ENCODE peak calls at places on chromosomes 12 and 14, in five cellular contexts. F is PC-3, V is psoas muscle, G is OCI-LY7, X is tibial nerve. U is an unnamed sample. For H3K9me3, the result is how much of the 10 kb centered on the place peaks cover.

GRCh38 chr12:57836442-57837375 is 9.8 kb downstream of the CTDSP2 start:
- DNase-seq in X (peak), F (peak), V (peak), G (peak), U (no peak)

GRCh38 chr12:8564656-8565055 is 24.0 kb upstream of the CLEC4E start:
- DNase-seq in V (no peak), X (no peak), F (no peak), G (no peak), U (no peak)

GRCh38 chr12:59087077-59087673 is 166.9 kb upstream of the LRIG3 start:
- DNase-seq in F (peak), G (no peak), V (no peak), X (no peak), U (no peak)

GRCh38 chr12:48924617-48925217 is 575 bp downstream of the FKBP11 start:
- DNase-seq in G (peak), V (peak), X (peak), F (peak), U (peak)

GRCh38 chr12:91551927-91552326 is 369.3 kb upstream of the DCN start:
- DNase-seq in X (peak), G (no peak), F (no peak), V (no peak), U (no peak)

GRCh38 chr14:61562321-61563161 is 132.8 kb upstream of the HIF1A start:
- DNase-seq in F (peak), V (no peak), G (no peak), X (no peak), U (no peak)

GRCh38 chr12:24853588-24853987 is 95.3 kb downstream of the BCAT1 start:
- DNase-seq in X (no peak), V (no peak), F (no peak), G (no peak), U (no peak)

GRCh38 chr12:93671044-93671443 is 6.1 kb upstream of the CRADD start:
- DNase-seq in V (no peak), G (no peak), F (no peak), X (no peak), U (no peak)

GRCh38 chr14:24911324-24912095 is 138.4 kb downstream of the STXBP6 start:
- DNase-seq in V (no peak), F (no peak), G (no peak), X (peak), U (no peak)

GRCh38 chr12:124898200-124898950 is 16.1 kb downstream of the UBC start:
- DNase-seq in X (peak), V (peak), G (peak), F (peak), U (peak)

GRCh38 chr12:67920432-67920831 is 68.8 kb upstream of the IFNG-AS1 start:
- DNase-seq in V (no peak), F (peak), G (no peak), X (no peak), U (no peak)

GRCh38 chr12:57781241-57781640 is 1.3 kb upstream of the TSFM start:
- DNase-seq in F (no peak), X (no peak), G (no peak), V (no peak), U (no peak)

GRCh38 chr12:108702534-108702933 is 28.8 kb downstream of the CORO1C start:
- DNase-seq in X (no peak), V (no peak), G (no peak), F (no peak), U (no peak)

GRCh38 chr12:753401-754237 is 1.2 kb downstream of the WNK1 start:
- DNase-seq in G (peak), X (peak), V (peak), F (no peak), U (peak)

GRCh38 chr14:104085032-104085888 is at the start of gene ASPG:
- DNase-seq in V (peak), X (no peak), G (peak), F (no peak), U (no peak)

GRCh38 chr12:12079291-12079690 is 8.6 kb downstream of the BCL2L14 start:
- DNase-seq in G (no peak), V (no peak), X (no peak), F (no peak), U (no peak)

GRCh38 chr14:104554608-104555401 is 24.8 kb upstream of the C14orf180 start:
- DNase-seq in G (no peak), X (no peak), F (no peak), V (peak), U (no peak)

GRCh38 chr14:94903338-94903737 is 133.4 kb upstream of the GSC start:
- DNase-seq in F (no peak), G (no peak), X (no peak), V (no peak), U (no peak)

GRCh38 chr12:113016796-113017195 is 38.5 kb downstream of the OAS2 start:
- DNase-seq in X (no peak), V (no peak), G (no peak), F (no peak), U (no peak)

GRCh38 chr12:65313704-65314317 is 35.3 kb downstream of the MSRB3 start:
- DNase-seq in G (peak), V (no peak), X (no peak), F (peak), U (no peak)
- TF ChIP-seq CTCF in G (peak), V (peak), X (no peak), F (peak), U (no peak)

GRCh38 chr12:5872745-5873144 is 72.3 kb downstream of the ANO2 start:
- DNase-seq in G (no peak), X (no peak), V (no peak), F (peak), U (no peak)

GRCh38 chr12:5874514-5874913 is 70.5 kb downstream of the ANO2 start:
- DNase-seq in G (no peak), V (no peak), F (no peak), X (no peak), U (no peak)

GRCh38 chr12:5870183-5870582 is 74.9 kb downstream of the ANO2 start:
- DNase-seq in V (no peak), G (no peak), X (no peak), F (no peak), U (no peak)

GRCh38 chr12:5873341-5873919 is 71.6 kb downstream of the ANO2 start:
- DNase-seq in G (no peak), V (no peak), X (no peak), F (no peak), U (no peak)

DNA sequence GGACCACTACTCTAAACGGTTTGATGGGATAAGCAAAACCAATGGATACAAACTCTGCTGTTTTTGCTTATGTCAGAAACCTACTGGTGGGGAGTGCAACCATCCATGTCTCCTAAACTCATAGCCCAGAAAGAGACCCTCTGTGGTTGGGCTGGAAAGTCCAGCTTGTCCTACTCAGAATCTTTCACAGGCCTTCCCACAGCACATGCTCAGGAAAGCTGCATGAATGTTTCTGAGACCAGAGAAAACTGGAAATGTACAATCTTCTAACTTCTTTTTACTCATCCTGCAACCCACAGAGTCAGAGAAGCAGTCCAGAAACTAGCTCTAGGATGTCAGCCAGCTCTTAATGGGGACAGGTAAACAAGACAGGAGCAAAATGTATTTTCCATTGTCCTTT is 73.3 kb downstream of the ANO2 start:
- DNase-seq in X (no peak), G (no peak), F (no peak), V (no peak), U (no peak)
- H3K9me3 ChIP-seq in X (under half), G (under half), F (under half), V (under half), U (under half)

DNA sequence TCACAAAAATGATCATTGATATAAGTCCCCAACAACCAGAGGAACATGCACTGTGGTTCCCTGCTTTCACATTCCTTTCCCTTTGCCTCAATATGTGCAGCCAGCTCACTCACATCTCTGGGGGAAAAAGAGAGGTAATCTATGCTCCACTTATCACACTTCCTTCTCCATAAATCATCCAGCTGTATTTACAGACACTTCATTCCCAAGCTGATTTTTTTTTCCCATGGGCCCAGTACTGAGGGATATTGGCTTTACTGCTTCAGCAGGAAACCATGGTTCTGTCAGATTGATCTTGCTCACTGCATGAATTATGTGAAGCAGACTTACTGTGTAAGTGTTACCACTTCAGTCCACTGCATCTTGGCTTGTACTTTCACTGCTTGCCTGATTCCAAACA is 555.7 kb downstream of the CCER1 start:
- DNase-seq in X (no peak), G (no peak), V (no peak), F (no peak), U (no peak)
- H3K27ac ChIP-seq in X (no peak), G (no peak), V (no peak), F (no peak), U (no peak)

DNA sequence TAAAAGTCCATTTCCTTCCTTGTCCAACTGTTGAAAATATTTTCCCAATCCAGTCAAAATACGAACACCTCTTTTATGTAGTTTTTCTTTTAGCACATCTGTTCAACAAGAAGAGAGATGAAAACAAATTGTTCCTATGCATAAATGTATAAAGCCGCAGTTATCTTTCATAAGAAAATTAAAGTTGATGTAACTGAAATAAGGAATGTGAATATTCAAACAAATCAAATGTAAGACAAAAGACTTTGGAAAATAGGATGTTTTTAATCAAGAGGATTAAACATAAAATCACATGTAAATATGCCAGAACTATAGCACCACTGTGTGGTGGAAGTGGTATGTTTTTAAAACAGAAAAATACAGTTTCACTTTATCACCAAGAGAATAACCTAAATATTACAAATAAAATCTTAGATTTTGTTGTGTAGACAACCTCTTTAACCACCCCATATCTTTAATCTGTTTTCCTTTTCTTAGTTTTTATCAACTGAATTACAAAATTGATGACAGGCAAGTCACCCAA is 40.4 kb downstream of the CAPS2 start:
- DNase-seq in V (no peak), G (no peak), X (no peak), F (peak), U (no peak)
- TF ChIP-seq CTCF in V (no peak), G (peak), X (no peak), F (peak), U (no peak)

DNA sequence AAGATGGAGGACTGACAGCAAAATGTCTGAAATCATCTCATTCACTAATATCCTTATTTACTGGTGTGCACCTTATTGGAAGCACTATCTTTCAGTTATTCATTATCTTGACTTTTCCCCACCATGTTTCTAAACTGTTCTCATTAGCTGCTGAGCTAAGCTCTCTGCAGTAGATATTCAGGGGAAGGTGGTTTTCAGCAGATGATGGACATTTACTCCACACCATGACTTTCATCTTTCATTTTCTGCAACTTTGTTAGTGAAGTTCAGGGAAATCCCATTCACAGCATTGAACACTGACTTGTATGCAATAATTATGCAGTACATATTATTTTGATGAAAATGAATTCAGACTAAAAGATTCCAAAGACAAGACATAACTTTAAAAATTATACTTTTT is 373.6 kb upstream of the FLRT2 start:
- DNase-seq in F (no peak), G (no peak), X (no peak), V (no peak), U (no peak)
- H3K9me3 ChIP-seq in F (under half), G (under half), X (under half), V (under half), U (under half)

GRCh38 chr14:63676615-63677014 is 34.9 kb upstream of the WDR89 start:
- DNase-seq in G (no peak), X (no peak), F (no peak), V (no peak), U (no peak)
- H3K27ac ChIP-seq in G (no peak), X (no peak), F (peak), V (no peak), U (no peak)

DNA sequence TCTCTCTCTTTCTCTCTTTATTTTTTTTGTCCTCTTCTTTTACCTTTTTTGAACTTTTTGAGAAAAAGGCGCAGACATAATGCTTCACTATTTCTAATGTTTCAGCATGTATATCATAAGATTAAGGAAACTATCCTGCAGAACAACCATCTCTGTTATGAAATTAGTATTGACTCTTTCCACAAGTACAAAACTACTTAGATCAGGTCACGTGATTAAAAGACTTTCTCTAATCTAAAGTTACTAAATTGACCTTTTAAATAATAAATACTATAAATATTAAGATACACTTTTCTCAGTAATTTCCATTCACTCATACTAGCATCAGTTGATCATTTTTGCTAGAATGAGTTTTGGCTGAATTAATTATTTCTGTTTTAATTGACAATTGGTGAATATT is 844.5 kb upstream of the LRFN5 start:
- DNase-seq in X (no peak), V (no peak), F (no peak), G (no peak), U (no peak)
- TF ChIP-seq CTCF in X (no peak), V (no peak), F (no peak), G (no peak), U (no peak)

GRCh38 chr14:19801118-19801464 is 2.5 kb upstream of the OR4N2 start:
- DNase-seq in G (no peak), F (no peak), V (peak), X (no peak), U (no peak)
- H3K9me3 ChIP-seq in G (under half), F (under half), V (under half), X (under half), U (under half)

U was measured in CD4-positive, alpha-beta T cell.